ENCODE peak calls at places on chromosomes 16 and 17, in eight cellular contexts. N is spleen; K is CD8-positive, alpha-beta T cell; S is nephron progenitor cell; P is RWPE1; G is astrocyte; X is PC-9; I is A549. D is an unnamed sample.

GRCh38 chr17:4901648-4902344 is 1.1 kb downstream of the CHRNE start:
- DNase-seq in S (no peak), N (peak), G (no peak), X (no peak), K (peak), I (no peak), P (no peak), D (peak)

GRCh38 chr17:67566656-67567055 is 151.1 kb upstream of the NOL11 start:
- DNase-seq in S (no peak), G (no peak), X (no peak), I (no peak), K (no peak), N (no peak), P (no peak), D (no peak)

GRCh38 chr17:41539979-41540701 is 12.0 kb upstream of the KRT19 start:
- DNase-seq in X (no peak), P (no peak), S (no peak), G (no peak), I (no peak), N (peak), K (no peak), D (no peak)

GRCh38 chr17:61248399-61248798 is 151.2 kb upstream of the TBX2 start:
- DNase-seq in K (no peak), P (no peak), I (peak), S (no peak), X (no peak), G (peak), N (no peak), D (no peak)

GRCh38 chr16:929227-929669 is 41.5 kb downstream of the LMF1 start:
- DNase-seq in G (no peak), X (no peak), P (no peak), I (no peak), S (no peak), K (no peak), N (peak), D (no peak)

GRCh38 chr16:85173077-85173980 is 61.1 kb upstream of the CIBAR2 start:
- DNase-seq in N (no peak), P (peak), K (peak), S (no peak), X (no peak), G (peak), I (peak), D (no peak)

GRCh38 chr16:49354991-49355390 is 18.6 kb upstream of the C16orf78 start:
- DNase-seq in X (no peak), N (no peak), I (no peak), K (no peak), P (no peak), S (no peak), G (no peak), D (no peak)

GRCh38 chr16:48536600-48537200 is 73.3 kb downstream of the N4BP1 start:
- DNase-seq in G (no peak), S (no peak), I (no peak), X (no peak), K (no peak), P (no peak), N (no peak), D (no peak)

GRCh38 chr17:80000955-80001354 is 34.7 kb downstream of the TBC1D16 start:
- DNase-seq in N (no peak), K (no peak), X (no peak), S (no peak), P (no peak), I (no peak), G (no peak), D (no peak)

GRCh38 chr16:73046484-73047214 is 1.3 kb downstream of the ZFHX3 start:
- DNase-seq in S (no peak), P (no peak), N (no peak), G (no peak), X (no peak), I (no peak), K (no peak), D (no peak)

GRCh38 chr17:7632492-7632894 is 2.6 kb downstream of the SHBG start:
- DNase-seq in I (peak), N (no peak), K (peak), P (peak), G (no peak), X (peak), S (no peak), D (peak)

GRCh38 chr17:28042721-28043291 is 329 bp downstream of the NLK start:
- DNase-seq in N (peak), P (no peak), K (no peak), S (no peak), G (no peak), X (no peak), I (no peak), D (no peak)

GRCh38 chr17:80939151-80940145 is 52.2 kb upstream of the CHMP6 start:
- DNase-seq in X (no peak), K (no peak), N (peak), G (no peak), P (no peak), I (no peak), S (no peak), D (no peak)

GRCh38 chr16:20874088-20874581 is 26.0 kb downstream of the DCUN1D3 start:
- DNase-seq in X (no peak), K (no peak), G (peak), N (no peak), P (no peak), I (no peak), S (no peak), D (no peak)

GRCh38 chr16:27698266-27698665 is 148.3 kb downstream of the KATNIP start:
- DNase-seq in K (no peak), G (no peak), N (peak), X (peak), S (peak), I (no peak), P (no peak), D (no peak)

GRCh38 chr16:72836985-72837384 is 210.9 kb downstream of the ZFHX3 start:
- DNase-seq in S (no peak), I (peak), X (no peak), P (no peak), K (no peak), N (no peak), G (no peak), D (no peak)

GRCh38 chr16:89564476-89565255 is 4.2 kb downstream of the RPL13 start:
- DNase-seq in I (no peak), G (no peak), K (no peak), N (no peak), S (no peak), X (peak), P (no peak), D (no peak)

GRCh38 chr16:88649195-88649923 is 1.5 kb downstream of the CYBA start:
- DNase-seq in K (no peak), P (no peak), S (no peak), N (peak), I (no peak), G (no peak), X (no peak), D (no peak)

GRCh38 chr17:50155115-50155819 is 4.8 kb upstream of the PPP1R9B start:
- DNase-seq in N (peak), K (no peak), P (no peak), G (no peak), X (no peak), I (no peak), S (no peak), D (no peak)

GRCh38 chr16:50853329-50853728 is 111.4 kb downstream of the CYLD start:
- DNase-seq in N (no peak), I (no peak), G (no peak), X (no peak), S (no peak), P (no peak), K (no peak), D (no peak)

GRCh38 chr17:2982854-2983636 is 80.4 kb downstream of the OR1D5 start:
- DNase-seq in P (peak), X (no peak), N (peak), G (peak), I (peak), S (no peak), K (no peak), D (no peak)

GRCh38 chr17:69857412-69857835 is 217.6 kb upstream of the KCNJ16 start:
- DNase-seq in X (no peak), G (peak), P (peak), N (no peak), S (no peak), I (peak), K (no peak), D (no peak)

GRCh38 chr16:29898786-29899515 is 399 bp downstream of the SEZ6L2 start:
- DNase-seq in S (peak), K (no peak), G (peak), X (peak), P (peak), I (no peak), N (no peak), D (no peak)

GRCh38 chr17:74116087-74116717 is 87.3 kb upstream of the RPL38 start:
- DNase-seq in G (peak), P (no peak), I (no peak), N (peak), X (peak), S (no peak), K (no peak), D (no peak)

GRCh38 chr16:86089341-86089900 is 190.5 kb downstream of the IRF8 start:
- DNase-seq in K (no peak), G (no peak), P (no peak), I (no peak), X (no peak), S (no peak), N (peak), D (no peak)

GRCh38 chr17:57876866-57877237 is 27.0 kb upstream of the MRPS23 start:
- DNase-seq in I (no peak), N (no peak), P (no peak), X (no peak), S (no peak), G (no peak), K (no peak), D (no peak)

GRCh38 chr16:13032911-13033310 is 131.5 kb downstream of the SHISA9 start:
- DNase-seq in X (no peak), K (no peak), G (no peak), S (no peak), I (no peak), P (no peak), N (no peak), D (no peak)

GRCh38 chr16:10616744-10617640 is 36.6 kb upstream of the EMP2 start:
- DNase-seq in N (no peak), K (no peak), X (peak), I (peak), S (peak), P (peak), G (peak), D (no peak)

GRCh38 chr16:1794221-1794871 is 841 bp upstream of the IGFALS start:
- DNase-seq in P (no peak), N (peak), K (no peak), I (no peak), X (no peak), S (no peak), G (no peak), D (no peak)

GRCh38 chr17:40191237-40192208 is 14.3 kb downstream of the RAPGEFL1 start:
- DNase-seq in X (no peak), G (peak), P (peak), I (peak), K (peak), S (peak), N (peak), D (peak)

DNA sequence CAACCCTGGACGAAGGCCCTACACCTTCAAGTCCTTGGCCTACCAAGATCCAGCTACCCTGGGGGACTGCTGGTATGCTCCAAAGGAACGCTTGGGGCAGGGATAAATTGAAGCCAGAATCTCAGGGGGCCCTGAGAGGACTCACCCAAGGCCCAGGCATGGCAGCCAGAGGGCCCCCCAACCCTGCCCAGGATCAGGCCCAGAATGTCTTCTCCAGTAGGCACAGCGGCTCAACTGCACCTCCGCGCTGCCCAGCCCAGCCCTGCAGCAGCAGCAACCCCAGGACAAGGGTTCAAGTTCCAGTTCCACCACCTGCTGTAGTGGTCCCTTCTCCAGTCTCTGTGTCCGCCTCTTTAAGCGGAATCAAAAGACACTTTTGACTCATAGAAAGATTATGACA is 2.2 kb downstream of the TFAP4 start:
- DNase-seq in S (no peak), N (no peak), P (no peak), I (no peak), G (no peak), X (no peak), K (no peak), D (no peak)
- TF ChIP-seq CTCF in S (no peak), N (no peak), P (no peak), I (no peak), G (no peak), X (no peak), K (no peak), D (no peak)

DNA sequence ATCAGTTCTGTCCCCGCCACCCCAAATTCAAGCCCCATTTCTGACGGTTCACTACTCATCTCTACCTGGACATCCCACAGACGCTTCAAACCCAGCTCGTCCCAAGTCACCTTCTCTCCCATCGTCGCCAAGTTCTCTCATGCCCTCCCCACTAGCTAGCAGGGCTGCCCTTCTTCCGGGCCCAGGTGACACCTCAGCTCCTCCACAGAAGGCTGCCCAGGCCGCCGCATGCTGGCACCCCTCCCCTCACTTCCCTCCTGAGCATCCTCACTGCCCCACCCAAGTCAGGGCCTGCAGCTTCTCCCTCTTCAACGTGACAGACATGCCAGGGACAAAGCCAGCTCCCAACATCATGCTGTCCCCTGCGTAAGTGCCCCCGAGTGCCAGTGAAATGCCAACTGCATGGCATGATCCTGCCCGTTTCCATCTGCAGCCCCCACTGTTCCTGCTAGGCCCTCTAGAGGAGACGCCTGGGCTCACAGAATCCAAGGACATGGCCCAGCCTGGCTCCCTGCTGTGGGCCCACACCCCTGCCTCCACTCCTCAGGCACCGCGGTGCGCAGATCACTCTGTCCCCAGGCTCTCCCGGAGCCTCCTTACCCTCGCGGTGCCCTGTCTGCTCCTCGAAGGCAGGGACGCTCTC is 5.9 kb downstream of the CYB561 start:
- DNase-seq in X (no peak), N (no peak), P (no peak), S (no peak), I (no peak), K (no peak), G (no peak), D (no peak)
- TF ChIP-seq CTCF in X (no peak), N (no peak), P (no peak), S (no peak), I (no peak), K (no peak), G (no peak), D (no peak)

GRCh38 chr16:19555186-19555937 is at the start of gene VPS35L:
- DNase-seq in S (peak), I (peak), G (peak), K (peak), P (peak), N (peak), X (peak), D (peak)

GRCh38 chr16:19560078-19560477 is 4.6 kb downstream of the VPS35L start:
- DNase-seq in N (no peak), X (no peak), I (no peak), P (no peak), G (no peak), S (no peak), K (no peak), D (no peak)

GRCh38 chr16:19559242-19559910 is 3.9 kb downstream of the VPS35L start:
- DNase-seq in K (no peak), G (peak), I (peak), N (no peak), S (peak), X (peak), P (peak), D (peak)

DNA sequence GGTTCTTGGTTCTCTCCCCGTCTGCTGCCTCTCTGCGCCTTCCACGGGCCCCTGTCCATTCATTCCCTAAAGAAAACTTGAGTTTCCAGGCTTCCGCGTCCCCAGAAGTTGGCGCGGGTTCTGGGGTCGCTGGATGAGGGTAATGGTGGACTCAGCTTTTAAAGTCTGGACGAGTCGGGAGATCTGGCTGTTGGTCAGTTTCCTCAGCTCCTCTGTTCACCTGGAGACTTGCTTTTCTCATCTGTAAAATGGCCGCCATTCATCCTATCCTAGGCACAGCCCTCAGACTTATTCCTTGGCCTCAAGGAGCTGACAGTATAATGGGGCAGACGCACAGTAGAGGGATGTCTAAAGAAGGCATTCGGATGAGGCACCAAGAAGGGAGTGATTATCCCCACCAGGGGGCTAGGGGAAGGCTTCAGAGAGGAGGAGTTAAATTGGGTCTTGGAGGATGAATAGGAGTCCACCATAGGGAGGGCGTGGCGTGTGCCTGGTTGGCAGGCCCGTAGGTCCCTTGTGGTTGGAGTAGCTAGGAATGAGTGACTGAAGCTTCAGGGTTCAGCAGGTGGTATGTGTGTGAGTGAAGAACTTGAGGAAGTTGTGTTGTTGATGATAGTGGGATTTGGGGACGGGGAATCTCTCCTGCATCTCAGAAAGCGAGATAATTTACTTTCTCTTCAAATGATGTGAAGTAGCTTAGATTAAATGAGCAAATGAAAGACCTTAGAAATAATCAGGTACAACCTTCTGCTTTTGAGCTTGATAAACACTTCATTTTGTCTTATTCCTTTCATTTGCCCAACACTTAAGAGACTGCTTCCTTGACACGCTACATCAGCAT is 655 bp downstream of the VPS35L start:
- DNase-seq in X (no peak), I (peak), K (no peak), G (peak), P (no peak), S (peak), N (no peak), D (peak)
- TF ChIP-seq CTCF in X (no peak), I (no peak), K (no peak), G (no peak), P (no peak), S (peak), N (no peak), D (no peak)

DNA sequence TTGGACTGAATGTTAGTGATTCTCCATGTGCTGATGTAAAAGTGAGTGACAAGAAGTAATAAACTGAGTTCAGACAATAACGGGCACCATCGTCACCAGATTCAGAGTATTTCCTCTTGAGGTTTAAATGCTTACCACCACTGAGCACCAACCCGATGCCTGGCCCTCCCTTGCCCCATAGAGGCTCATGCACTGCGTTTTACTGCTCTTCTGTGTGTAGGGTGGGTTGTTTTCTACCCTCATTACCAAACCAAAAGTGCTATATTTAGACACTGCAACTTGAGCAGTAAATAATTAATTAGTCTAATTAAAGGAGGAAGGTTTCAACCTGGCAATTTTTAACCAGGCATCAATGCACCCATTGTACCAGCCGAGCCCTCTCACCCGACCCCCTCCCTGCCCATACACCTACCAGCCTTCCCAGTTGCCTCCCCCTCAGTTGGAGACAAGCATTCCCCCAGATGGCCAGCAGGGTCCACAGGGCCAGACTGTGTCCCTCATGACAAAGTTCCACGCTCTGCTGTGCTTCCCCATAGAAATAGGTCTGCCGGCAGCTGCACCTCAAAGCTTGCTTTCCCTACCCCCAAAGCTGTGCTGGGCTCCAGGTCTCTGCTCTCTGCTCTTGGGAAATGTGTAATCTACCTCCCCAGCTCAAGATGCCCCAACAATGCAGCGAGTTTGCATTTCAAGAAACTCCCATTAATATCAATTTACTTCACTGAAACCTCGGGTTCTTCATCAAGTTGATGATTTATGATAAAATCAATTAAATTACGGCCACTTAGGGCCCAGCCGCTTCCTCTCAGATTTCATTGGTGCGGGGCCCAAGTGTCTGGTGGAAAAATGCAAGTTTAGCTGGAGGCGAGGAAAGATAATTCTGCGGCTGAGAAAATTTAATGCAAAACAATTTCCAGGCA is 16.0 kb downstream of the HOXB4 start:
- DNase-seq in K (no peak), G (no peak), X (no peak), N (no peak), S (peak), P (no peak), I (no peak), D (peak)
- TF ChIP-seq CTCF in K (no peak), G (peak), X (no peak), N (no peak), S (peak), P (no peak), I (no peak), D (no peak)

DNA sequence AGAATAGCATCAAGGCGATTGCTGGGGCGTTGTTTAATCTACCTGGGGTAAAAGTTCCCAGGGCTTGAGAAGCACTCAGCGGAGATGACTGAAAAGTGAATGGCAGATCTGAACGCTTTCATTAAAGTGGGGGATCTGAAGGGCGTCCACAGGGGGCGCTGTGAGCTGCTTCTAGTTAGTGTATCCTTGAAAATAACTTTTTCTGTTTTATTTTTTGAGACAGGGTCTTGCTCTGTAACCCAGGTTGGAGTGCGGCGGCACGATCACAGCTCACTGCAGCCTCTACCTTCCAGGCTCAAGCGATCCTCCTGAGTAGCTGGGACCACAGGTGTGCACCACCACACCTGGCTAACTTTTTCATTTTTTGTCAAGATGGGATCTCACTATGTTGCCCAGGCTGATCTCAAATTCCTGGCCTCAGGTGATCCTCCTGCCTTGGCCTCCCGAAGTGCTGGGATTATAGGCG is 360.4 kb downstream of the SEC14L1 start:
- DNase-seq in I (peak), S (peak), K (peak), X (no peak), N (peak), G (no peak), P (no peak), D (no peak)
- TF ChIP-seq CTCF in I (peak), S (peak), K (peak), X (no peak), N (no peak), G (peak), P (no peak), D (peak)